ENCODE peak calls at places on chromosomes 11 and 22, in five cellular contexts. P, J, Y, O and I are unnamed samples.

GRCh38 chr22:49212466-49212865 is 615.2 kb downstream of the BRD1 start:
- DNase-seq in P (no peak), J (no peak), Y (no peak), O (no peak), I (no peak)

GRCh38 chr11:40054631-40055030 is 1404.8 kb downstream of the LRRC4C start:
- DNase-seq in P (no peak), J (no peak), Y (no peak), O (no peak), I (no peak)

GRCh38 chr11:34380696-34381095 is 22.9 kb upstream of the ABTB2 start:
- DNase-seq in P (peak), J (no peak), Y (no peak), O (no peak), I (no peak)

GRCh38 chr11:46826310-46827044 is 19.6 kb downstream of the CKAP5 start:
- DNase-seq in P (peak), J (peak), Y (peak), O (peak), I (peak)

GRCh38 chr11:1757861-1758610 is 5.7 kb downstream of the CTSD start:
- DNase-seq in P (no peak), J (peak), Y (no peak), O (no peak), I (peak)

GRCh38 chr11:113198907-113199660 is 115.3 kb upstream of the TTC12 start:
- DNase-seq in P (no peak), J (no peak), Y (no peak), O (peak), I (peak)

GRCh38 chr11:783581-784015 is 6.3 kb downstream of the CEND1 start:
- DNase-seq in P (peak), J (no peak), Y (no peak), O (peak), I (peak)

GRCh38 chr22:37507731-37508130 is 11.5 kb downstream of the CARD10 start:
- DNase-seq in P (no peak), J (no peak), Y (no peak), O (no peak), I (no peak)

GRCh38 chr11:107176148-107177105 is 158.2 kb upstream of the GUCY1A2 start:
- DNase-seq in P (no peak), J (no peak), Y (no peak), O (no peak), I (no peak)

GRCh38 chr22:39601180-39601535 is 30.6 kb downstream of the CACNA1I start:
- DNase-seq in P (no peak), J (no peak), Y (no peak), O (no peak), I (no peak)

GRCh38 chr22:40413873-40414272 is 43.5 kb downstream of the SGSM3 start:
- DNase-seq in P (no peak), J (no peak), Y (no peak), O (no peak), I (no peak)

GRCh38 chr11:11980841-11981308 is 27.6 kb downstream of the DKK3 start:
- DNase-seq in P (peak), J (no peak), Y (no peak), O (no peak), I (no peak)

GRCh38 chr11:46808804-46809431 is 37.2 kb downstream of the CKAP5 start:
- DNase-seq in P (peak), J (no peak), Y (no peak), O (peak), I (peak)